ENCODE peak calls at places on chromosome 11, in six cellular contexts. One of them, this sample, is unnamed.

GRCh38 chr11:63508009-63508408 is 2.1 kb downstream of the LGALS12 start:
- DNase-seq in NCI-H1694: no peak
- DNase-seq in left lobe of liver: peak
- DNase-seq in activated naive CD8-positive, alpha-beta T cell treated with anti-CD3 and anti-CD28 coated beads, Interleukin-2, amount 50 U/mL, for 24 hours: no peak
- DNase-seq in substantia nigra: no peak
- DNase-seq in BJ: no peak
- DNase-seq in this sample: peak

GRCh38 chr11:9047986-9048522 is 43.3 kb downstream of the SCUBE2 start:
- DNase-seq in NCI-H1694: peak
- DNase-seq in BJ: peak
- DNase-seq in left lobe of liver: no peak
- DNase-seq in activated naive CD8-positive, alpha-beta T cell treated with anti-CD3 and anti-CD28 coated beads, Interleukin-2, amount 50 U/mL, for 24 hours: no peak
- DNase-seq in substantia nigra: no peak
- DNase-seq in this sample: no peak

GRCh38 chr11:118533769-118534729 is 3.1 kb downstream of the TMEM25 start:
- DNase-seq in substantia nigra: no peak
- DNase-seq in activated naive CD8-positive, alpha-beta T cell treated with anti-CD3 and anti-CD28 coated beads, Interleukin-2, amount 50 U/mL, for 24 hours: no peak
- DNase-seq in left lobe of liver: peak
- DNase-seq in NCI-H1694: no peak
- DNase-seq in BJ: no peak
- DNase-seq in this sample: no peak

GRCh38 chr11:11845066-11845465 is 3.3 kb downstream of the USP47 start:
- DNase-seq in substantia nigra: no peak
- DNase-seq in left lobe of liver: no peak
- DNase-seq in BJ: no peak
- DNase-seq in NCI-H1694: no peak
- DNase-seq in activated naive CD8-positive, alpha-beta T cell treated with anti-CD3 and anti-CD28 coated beads, Interleukin-2, amount 50 U/mL, for 24 hours: no peak
- DNase-seq in this sample: no peak

GRCh38 chr11:7844986-7845385 is 48.2 kb upstream of the OR5P2 start:
- DNase-seq in substantia nigra: no peak
- DNase-seq in BJ: no peak
- DNase-seq in activated naive CD8-positive, alpha-beta T cell treated with anti-CD3 and anti-CD28 coated beads, Interleukin-2, amount 50 U/mL, for 24 hours: no peak
- DNase-seq in left lobe of liver: no peak
- DNase-seq in NCI-H1694: no peak
- DNase-seq in this sample: no peak

GRCh38 chr11:116649268-116649667 is 123.5 kb downstream of the BUD13 start:
- DNase-seq in activated naive CD8-positive, alpha-beta T cell treated with anti-CD3 and anti-CD28 coated beads, Interleukin-2, amount 50 U/mL, for 24 hours: no peak
- DNase-seq in substantia nigra: no peak
- DNase-seq in left lobe of liver: no peak
- DNase-seq in BJ: no peak
- DNase-seq in NCI-H1694: no peak
- DNase-seq in this sample: no peak

GRCh38 chr11:80779907-80780615 is 1339.2 kb upstream of the TENM4 start:
- DNase-seq in BJ: no peak
- DNase-seq in activated naive CD8-positive, alpha-beta T cell treated with anti-CD3 and anti-CD28 coated beads, Interleukin-2, amount 50 U/mL, for 24 hours: no peak
- DNase-seq in substantia nigra: no peak
- DNase-seq in left lobe of liver: no peak
- DNase-seq in NCI-H1694: no peak
- DNase-seq in this sample: no peak

GRCh38 chr11:69280994-69281393 is 13.0 kb upstream of the MYEOV start:
- DNase-seq in activated naive CD8-positive, alpha-beta T cell treated with anti-CD3 and anti-CD28 coated beads, Interleukin-2, amount 50 U/mL, for 24 hours: no peak
- DNase-seq in NCI-H1694: no peak
- DNase-seq in substantia nigra: no peak
- DNase-seq in left lobe of liver: no peak
- DNase-seq in BJ: peak
- DNase-seq in this sample: no peak

GRCh38 chr11:82988936-82989627 is 82.6 kb downstream of the RAB30 start:
- DNase-seq in activated naive CD8-positive, alpha-beta T cell treated with anti-CD3 and anti-CD28 coated beads, Interleukin-2, amount 50 U/mL, for 24 hours: no peak
- DNase-seq in BJ: no peak
- DNase-seq in left lobe of liver: no peak
- DNase-seq in NCI-H1694: no peak
- DNase-seq in substantia nigra: no peak
- DNase-seq in this sample: no peak

GRCh38 chr11:79794484-79795393 is 353.9 kb upstream of the TENM4 start:
- DNase-seq in left lobe of liver: no peak
- DNase-seq in BJ: no peak
- DNase-seq in substantia nigra: no peak
- DNase-seq in NCI-H1694: no peak
- DNase-seq in activated naive CD8-positive, alpha-beta T cell treated with anti-CD3 and anti-CD28 coated beads, Interleukin-2, amount 50 U/mL, for 24 hours: no peak
- DNase-seq in this sample: no peak

GRCh38 chr11:128686745-128687177 is 7.1 kb upstream of the FLI1 start:
- DNase-seq in activated naive CD8-positive, alpha-beta T cell treated with anti-CD3 and anti-CD28 coated beads, Interleukin-2, amount 50 U/mL, for 24 hours: peak
- DNase-seq in BJ: no peak
- DNase-seq in NCI-H1694: no peak
- DNase-seq in substantia nigra: no peak
- DNase-seq in left lobe of liver: no peak
- DNase-seq in this sample: peak

GRCh38 chr11:2415601-2416380 is 15.2 kb downstream of the TSSC4 start:
- DNase-seq in substantia nigra: no peak
- DNase-seq in left lobe of liver: no peak
- DNase-seq in NCI-H1694: no peak
- DNase-seq in activated naive CD8-positive, alpha-beta T cell treated with anti-CD3 and anti-CD28 coated beads, Interleukin-2, amount 50 U/mL, for 24 hours: no peak
- DNase-seq in BJ: no peak
- DNase-seq in this sample: no peak

GRCh38 chr11:34787899-34788298 is 128.3 kb downstream of the APIP start:
- DNase-seq in left lobe of liver: no peak
- DNase-seq in BJ: no peak
- DNase-seq in NCI-H1694: no peak
- DNase-seq in activated naive CD8-positive, alpha-beta T cell treated with anti-CD3 and anti-CD28 coated beads, Interleukin-2, amount 50 U/mL, for 24 hours: no peak
- DNase-seq in substantia nigra: no peak
- DNase-seq in this sample: no peak

GRCh38 chr11:70612459-70613141 is 214.3 kb downstream of the CTTN start:
- DNase-seq in activated naive CD8-positive, alpha-beta T cell treated with anti-CD3 and anti-CD28 coated beads, Interleukin-2, amount 50 U/mL, for 24 hours: no peak
- DNase-seq in BJ: no peak
- DNase-seq in left lobe of liver: no peak
- DNase-seq in NCI-H1694: no peak
- DNase-seq in substantia nigra: no peak
- DNase-seq in this sample: no peak

GRCh38 chr11:65355776-65356393 is 1.3 kb downstream of the TIGD3 start:
- DNase-seq in BJ: no peak
- DNase-seq in substantia nigra: no peak
- DNase-seq in activated naive CD8-positive, alpha-beta T cell treated with anti-CD3 and anti-CD28 coated beads, Interleukin-2, amount 50 U/mL, for 24 hours: no peak
- DNase-seq in NCI-H1694: no peak
- DNase-seq in left lobe of liver: no peak
- DNase-seq in this sample: no peak

GRCh38 chr11:85431319-85431718 is 195.8 kb downstream of the DLG2 start:
- DNase-seq in NCI-H1694: no peak
- DNase-seq in left lobe of liver: no peak
- DNase-seq in activated naive CD8-positive, alpha-beta T cell treated with anti-CD3 and anti-CD28 coated beads, Interleukin-2, amount 50 U/mL, for 24 hours: no peak
- DNase-seq in BJ: no peak
- DNase-seq in substantia nigra: no peak
- DNase-seq in this sample: no peak

GRCh38 chr11:111566324-111566723 is 25.8 kb downstream of the LAYN start:
- DNase-seq in BJ: no peak
- DNase-seq in NCI-H1694: no peak
- DNase-seq in substantia nigra: no peak
- DNase-seq in activated naive CD8-positive, alpha-beta T cell treated with anti-CD3 and anti-CD28 coated beads, Interleukin-2, amount 50 U/mL, for 24 hours: no peak
- DNase-seq in left lobe of liver: no peak
- DNase-seq in this sample: no peak

GRCh38 chr11:42778193-42778592 is 533.6 kb upstream of the API5 start:
- DNase-seq in NCI-H1694: no peak
- DNase-seq in substantia nigra: no peak
- DNase-seq in BJ: no peak
- DNase-seq in activated naive CD8-positive, alpha-beta T cell treated with anti-CD3 and anti-CD28 coated beads, Interleukin-2, amount 50 U/mL, for 24 hours: no peak
- DNase-seq in left lobe of liver: no peak
- DNase-seq in this sample: no peak

GRCh38 chr11:119964136-119965025 is 173.5 kb downstream of the TRIM29 start:
- DNase-seq in NCI-H1694: no peak
- DNase-seq in left lobe of liver: no peak
- DNase-seq in activated naive CD8-positive, alpha-beta T cell treated with anti-CD3 and anti-CD28 coated beads, Interleukin-2, amount 50 U/mL, for 24 hours: no peak
- DNase-seq in BJ: no peak
- DNase-seq in substantia nigra: no peak
- DNase-seq in this sample: no peak

GRCh38 chr11:122656631-122657101 is 1.1 kb downstream of the UBASH3B start:
- DNase-seq in substantia nigra: peak
- DNase-seq in activated naive CD8-positive, alpha-beta T cell treated with anti-CD3 and anti-CD28 coated beads, Interleukin-2, amount 50 U/mL, for 24 hours: peak
- DNase-seq in left lobe of liver: peak
- DNase-seq in BJ: no peak
- DNase-seq in NCI-H1694: no peak
- DNase-seq in this sample: peak

GRCh38 chr11:74709175-74709574 is 22.1 kb downstream of the CHRDL2 start:
- DNase-seq in BJ: no peak
- DNase-seq in left lobe of liver: no peak
- DNase-seq in activated naive CD8-positive, alpha-beta T cell treated with anti-CD3 and anti-CD28 coated beads, Interleukin-2, amount 50 U/mL, for 24 hours: no peak
- DNase-seq in substantia nigra: no peak
- DNase-seq in NCI-H1694: no peak
- DNase-seq in this sample: no peak

GRCh38 chr11:122044086-122044485 is 71.9 kb downstream of the BLID start:
- DNase-seq in NCI-H1694: no peak
- DNase-seq in substantia nigra: no peak
- DNase-seq in activated naive CD8-positive, alpha-beta T cell treated with anti-CD3 and anti-CD28 coated beads, Interleukin-2, amount 50 U/mL, for 24 hours: no peak
- DNase-seq in BJ: no peak
- DNase-seq in left lobe of liver: no peak
- DNase-seq in this sample: no peak

GRCh38 chr11:122893131-122893530 is 10.6 kb downstream of the JHY start:
- DNase-seq in NCI-H1694: peak
- DNase-seq in substantia nigra: no peak
- DNase-seq in activated naive CD8-positive, alpha-beta T cell treated with anti-CD3 and anti-CD28 coated beads, Interleukin-2, amount 50 U/mL, for 24 hours: no peak
- DNase-seq in BJ: no peak
- DNase-seq in left lobe of liver: no peak
- DNase-seq in this sample: no peak

GRCh38 chr11:2460540-2461252 is 15.9 kb downstream of the KCNQ1 start:
- DNase-seq in BJ: no peak
- DNase-seq in left lobe of liver: no peak
- DNase-seq in substantia nigra: no peak
- DNase-seq in activated naive CD8-positive, alpha-beta T cell treated with anti-CD3 and anti-CD28 coated beads, Interleukin-2, amount 50 U/mL, for 24 hours: no peak
- DNase-seq in NCI-H1694: no peak
- DNase-seq in this sample: no peak

GRCh38 chr11:111718436-111719325 is 47.5 kb downstream of the PPP2R1B start:
- DNase-seq in BJ: no peak
- DNase-seq in activated naive CD8-positive, alpha-beta T cell treated with anti-CD3 and anti-CD28 coated beads, Interleukin-2, amount 50 U/mL, for 24 hours: no peak
- DNase-seq in left lobe of liver: no peak
- DNase-seq in NCI-H1694: no peak
- DNase-seq in substantia nigra: no peak
- DNase-seq in this sample: no peak

GRCh38 chr11:113974741-113975470 is at the start of gene HTR3A:
- DNase-seq in substantia nigra: no peak
- DNase-seq in BJ: no peak
- DNase-seq in NCI-H1694: no peak
- DNase-seq in activated naive CD8-positive, alpha-beta T cell treated with anti-CD3 and anti-CD28 coated beads, Interleukin-2, amount 50 U/mL, for 24 hours: no peak
- DNase-seq in left lobe of liver: no peak
- DNase-seq in this sample: no peak

GRCh38 chr11:126703661-126704060 is 296.9 kb downstream of the KIRREL3 start:
- DNase-seq in BJ: no peak
- DNase-seq in left lobe of liver: no peak
- DNase-seq in activated naive CD8-positive, alpha-beta T cell treated with anti-CD3 and anti-CD28 coated beads, Interleukin-2, amount 50 U/mL, for 24 hours: no peak
- DNase-seq in substantia nigra: no peak
- DNase-seq in NCI-H1694: no peak
- DNase-seq in this sample: no peak

GRCh38 chr11:62150887-62151736 is 27.3 kb downstream of the INCENP start:
- DNase-seq in substantia nigra: no peak
- DNase-seq in left lobe of liver: no peak
- DNase-seq in activated naive CD8-positive, alpha-beta T cell treated with anti-CD3 and anti-CD28 coated beads, Interleukin-2, amount 50 U/mL, for 24 hours: no peak
- DNase-seq in BJ: no peak
- DNase-seq in NCI-H1694: no peak
- DNase-seq in this sample: no peak

GRCh38 chr11:118193910-118194566 is 17.6 kb upstream of the SCN2B start:
- DNase-seq in BJ: no peak
- DNase-seq in left lobe of liver: no peak
- DNase-seq in activated naive CD8-positive, alpha-beta T cell treated with anti-CD3 and anti-CD28 coated beads, Interleukin-2, amount 50 U/mL, for 24 hours: no peak
- DNase-seq in substantia nigra: no peak
- DNase-seq in NCI-H1694: no peak
- DNase-seq in this sample: peak

GRCh38 chr11:70483940-70484339 is 85.6 kb downstream of the CTTN start:
- DNase-seq in activated naive CD8-positive, alpha-beta T cell treated with anti-CD3 and anti-CD28 coated beads, Interleukin-2, amount 50 U/mL, for 24 hours: no peak
- DNase-seq in BJ: no peak
- DNase-seq in NCI-H1694: no peak
- DNase-seq in substantia nigra: no peak
- DNase-seq in left lobe of liver: no peak
- DNase-seq in this sample: no peak

GRCh38 chr11:119496453-119496852 is 73.5 kb upstream of the THY1 start:
- DNase-seq in NCI-H1694: no peak
- DNase-seq in substantia nigra: no peak
- DNase-seq in left lobe of liver: no peak
- DNase-seq in activated naive CD8-positive, alpha-beta T cell treated with anti-CD3 and anti-CD28 coated beads, Interleukin-2, amount 50 U/mL, for 24 hours: no peak
- DNase-seq in BJ: no peak
- DNase-seq in this sample: no peak

GRCh38 chr11:35432464-35432863 is 13.1 kb upstream of the SLC1A2 start:
- DNase-seq in left lobe of liver: no peak
- DNase-seq in NCI-H1694: no peak
- DNase-seq in activated naive CD8-positive, alpha-beta T cell treated with anti-CD3 and anti-CD28 coated beads, Interleukin-2, amount 50 U/mL, for 24 hours: no peak
- DNase-seq in BJ: no peak
- DNase-seq in substantia nigra: no peak
- DNase-seq in this sample: no peak

GRCh38 chr11:75269896-75270295 is 29.3 kb downstream of the TPBGL start:
- DNase-seq in NCI-H1694: no peak
- DNase-seq in BJ: no peak
- DNase-seq in substantia nigra: no peak
- DNase-seq in activated naive CD8-positive, alpha-beta T cell treated with anti-CD3 and anti-CD28 coated beads, Interleukin-2, amount 50 U/mL, for 24 hours: no peak
- DNase-seq in left lobe of liver: no peak
- DNase-seq in this sample: no peak

GRCh38 chr11:3667149-3668035 is 3.8 kb downstream of the CHRNA10 start:
- DNase-seq in substantia nigra: no peak
- DNase-seq in activated naive CD8-positive, alpha-beta T cell treated with anti-CD3 and anti-CD28 coated beads, Interleukin-2, amount 50 U/mL, for 24 hours: no peak
- DNase-seq in BJ: no peak
- DNase-seq in NCI-H1694: no peak
- DNase-seq in left lobe of liver: no peak
- DNase-seq in this sample: no peak

GRCh38 chr11:44985721-44986120 is 35.0 kb upstream of the TP53I11 start:
- DNase-seq in NCI-H1694: no peak
- DNase-seq in BJ: no peak
- DNase-seq in activated naive CD8-positive, alpha-beta T cell treated with anti-CD3 and anti-CD28 coated beads, Interleukin-2, amount 50 U/mL, for 24 hours: no peak
- DNase-seq in substantia nigra: no peak
- DNase-seq in left lobe of liver: peak
- DNase-seq in this sample: no peak

GRCh38 chr11:2805388-2806057 is 80.1 kb downstream of the CDKN1C start:
- DNase-seq in activated naive CD8-positive, alpha-beta T cell treated with anti-CD3 and anti-CD28 coated beads, Interleukin-2, amount 50 U/mL, for 24 hours: no peak
- DNase-seq in BJ: no peak
- DNase-seq in NCI-H1694: no peak
- DNase-seq in substantia nigra: no peak
- DNase-seq in left lobe of liver: peak
- DNase-seq in this sample: no peak

GRCh38 chr11:86574493-86575207 is 97.8 kb downstream of the ME3 start:
- DNase-seq in NCI-H1694: no peak
- DNase-seq in left lobe of liver: no peak
- DNase-seq in BJ: no peak
- DNase-seq in substantia nigra: no peak
- DNase-seq in activated naive CD8-positive, alpha-beta T cell treated with anti-CD3 and anti-CD28 coated beads, Interleukin-2, amount 50 U/mL, for 24 hours: no peak
- DNase-seq in this sample: no peak

GRCh38 chr11:26583550-26583949 is 11.5 kb upstream of the MUC15 start:
- DNase-seq in substantia nigra: no peak
- DNase-seq in BJ: no peak
- DNase-seq in left lobe of liver: no peak
- DNase-seq in activated naive CD8-positive, alpha-beta T cell treated with anti-CD3 and anti-CD28 coated beads, Interleukin-2, amount 50 U/mL, for 24 hours: no peak
- DNase-seq in NCI-H1694: no peak
- DNase-seq in this sample: no peak

GRCh38 chr11:13595166-13595565 is 73.3 kb upstream of the FAR1 start:
- DNase-seq in left lobe of liver: no peak
- DNase-seq in BJ: peak
- DNase-seq in activated naive CD8-positive, alpha-beta T cell treated with anti-CD3 and anti-CD28 coated beads, Interleukin-2, amount 50 U/mL, for 24 hours: no peak
- DNase-seq in NCI-H1694: no peak
- DNase-seq in substantia nigra: no peak
- DNase-seq in this sample: no peak